ENCODE peak calls at places on chromosomes 16 and 17, in seven cellular contexts. T is amniotic stem cell, Y is T-helper 2 cell, M is small intestine, W is EL, Q is AG08395, B is nephron progenitor cell. J is an unnamed sample.
A peak's percentile ranks its signal among the peaks of the same experiment; 100 is the strongest.

GRCh38 chr17:56866496-56866895 is 32.5 kb downstream of the DGKE start:
- DNase-seq in T (no peak), Y (no peak), M (peak; percentile 51), W (no peak), Q (no peak), B (peak; percentile 8), J (no peak)

GRCh38 chr17:45342871-45343526 is 26.2 kb upstream of the MAP3K14 start:
- DNase-seq in T (no peak), Y (no peak), M (no peak), W (no peak), Q (no peak), B (no peak), J (no peak)

GRCh38 chr17:57289613-57290012 is 33.3 kb downstream of the MSI2 start:
- DNase-seq in T (no peak), Y (no peak), M (no peak), W (no peak), Q (no peak), B (no peak), J (no peak)

GRCh38 chr16:69745959-69746358 is 8.8 kb downstream of the NOB1 start:
- DNase-seq in T (no peak), Y (no peak), M (no peak), W (no peak), Q (no peak), B (no peak), J (no peak)

GRCh38 chr16:72992142-72992601 is 55.8 kb downstream of the ZFHX3 start:
- DNase-seq in T (no peak), Y (no peak), M (no peak), W (no peak), Q (no peak), B (peak; percentile 54), J (peak; percentile 39)

GRCh38 chr16:21145738-21146137 is 4.9 kb downstream of the DNAH3 start:
- DNase-seq in T (no peak), Y (no peak), M (no peak), W (no peak), Q (no peak), B (no peak), J (no peak)

GRCh38 chr16:87647431-87648185 is 45.3 kb downstream of the JPH3 start:
- DNase-seq in T (no peak), Y (no peak), M (no peak), W (no peak), Q (no peak), B (peak; percentile 48), J (no peak)

GRCh38 chr16:56518435-56518834 is 1.4 kb downstream of the BBS2 start:
- DNase-seq in T (no peak), Y (no peak), M (peak; percentile 17), W (peak; percentile 32), Q (no peak), B (no peak), J (peak; percentile 12)

GRCh38 chr17:72135546-72136325 is 14.9 kb downstream of the SOX9 start:
- DNase-seq in T (no peak), Y (no peak), M (no peak), W (no peak), Q (no peak), B (no peak), J (no peak)

GRCh38 chr16:2530629-2531318 is 434 bp downstream of the CEMP1 start:
- DNase-seq in T (no peak), Y (no peak), M (no peak), W (no peak), Q (no peak), B (no peak), J (no peak)

GRCh38 chr17:31522284-31522931 is 130.9 kb downstream of the RAB11FIP4 start:
- DNase-seq in T (no peak), Y (no peak), M (no peak), W (no peak), Q (no peak), B (no peak), J (no peak)

GRCh38 chr17:67152824-67153223 is 92.2 kb downstream of the HELZ start:
- DNase-seq in T (no peak), Y (no peak), M (no peak), W (no peak), Q (no peak), B (no peak), J (no peak)

GRCh38 chr16:14600164-14600563 is 29.9 kb downstream of the PARN start:
- DNase-seq in T (no peak), Y (no peak), M (peak; percentile 12), W (peak; percentile 23), Q (peak; percentile 35), B (no peak), J (peak; percentile 44)

GRCh38 chr16:21684199-21684598 is 20.4 kb downstream of the OTOA start:
- DNase-seq in T (no peak), Y (no peak), M (peak; percentile 20), W (no peak), Q (no peak), B (no peak), J (no peak)

GRCh38 chr17:72401883-72402726 is 281.3 kb downstream of the SOX9 start:
- DNase-seq in T (no peak), Y (no peak), M (no peak), W (no peak), Q (no peak), B (no peak), J (no peak)

GRCh38 chr17:65902165-65902564 is 289.8 kb downstream of the CEP112 start:
- DNase-seq in T (no peak), Y (no peak), M (no peak), W (no peak), Q (no peak), B (no peak), J (no peak)

GRCh38 chr16:70695351-70696070 is 9.7 kb upstream of the MTSS2 start:
- DNase-seq in T (no peak), Y (no peak), M (peak; percentile 78), W (peak; percentile 67), Q (no peak), B (no peak), J (no peak)

GRCh38 chr17:15926039-15926740 is 18.7 kb upstream of the ADORA2B start:
- DNase-seq in T (no peak), Y (no peak), M (no peak), W (no peak), Q (no peak), B (no peak), J (no peak)

GRCh38 chr16:1712791-1713261 is 6.8 kb downstream of the MAPK8IP3 start:
- DNase-seq in T (no peak), Y (no peak), M (no peak), W (no peak), Q (peak; percentile 35), B (no peak), J (peak; percentile 63)

GRCh38 chr17:4475463-4475862 is 23.2 kb upstream of the SPNS2 start:
- DNase-seq in T (no peak), Y (no peak), M (no peak), W (no peak), Q (no peak), B (no peak), J (no peak)

GRCh38 chr17:49694847-49695697 is 12.7 kb downstream of the SLC35B1 start:
- DNase-seq in T (no peak), Y (peak; percentile 44), M (peak; percentile 31), W (peak; percentile 28), Q (peak; percentile 54), B (peak; percentile 76), J (peak; percentile 48)

GRCh38 chr16:57966133-57966805 is 4.7 kb downstream of the CNGB1 start:
- DNase-seq in T (no peak), Y (no peak), M (no peak), W (no peak), Q (no peak), B (no peak), J (peak; percentile 65)

GRCh38 chr16:53821487-53821886 is 117.5 kb downstream of the FTO start:
- DNase-seq in T (no peak), Y (no peak), M (no peak), W (peak; percentile 70), Q (peak; percentile 13), B (no peak), J (no peak)

GRCh38 chr17:17816240-17816814 is 20.5 kb downstream of the SREBF1 start:
- DNase-seq in T (no peak), Y (no peak), M (no peak), W (no peak), Q (no peak), B (no peak), J (no peak)

GRCh38 chr17:19363460-19364035 is 1.0 kb upstream of the B9D1 start:
- DNase-seq in T (no peak), Y (no peak), M (no peak), W (no peak), Q (no peak), B (no peak), J (no peak)

GRCh38 chr16:15031179-15031578 is 24.7 kb downstream of the NTAN1 start:
- DNase-seq in T (no peak), Y (peak; percentile 27), M (no peak), W (no peak), Q (no peak), B (no peak), J (no peak)

GRCh38 chr17:81523139-81524062 is 4.8 kb upstream of the FSCN2 start:
- DNase-seq in T (no peak), Y (no peak), M (no peak), W (no peak), Q (peak; percentile 75), B (peak; percentile 85), J (peak; percentile 78)

GRCh38 chr17:61221597-61222471 is 177.8 kb upstream of the TBX2 start:
- DNase-seq in T (no peak), Y (no peak), M (no peak), W (peak; percentile 13), Q (no peak), B (no peak), J (peak; percentile 53)

GRCh38 chr17:3877220-3877619 is 15.6 kb downstream of the CAMKK1 start:
- DNase-seq in T (no peak), Y (no peak), M (no peak), W (no peak), Q (no peak), B (no peak), J (no peak)

GRCh38 chr16:85462405-85463227 is 150.5 kb upstream of the GSE1 start:
- DNase-seq in T (no peak), Y (no peak), M (peak; percentile 40), W (peak; percentile 8), Q (peak; percentile 47), B (peak; percentile 74), J (peak; percentile 61)

GRCh38 chr17:28174352-28175046 is 132.0 kb downstream of the NLK start:
- DNase-seq in T (no peak), Y (peak; percentile 22), M (peak; percentile 9), W (peak; percentile 24), Q (no peak), B (no peak), J (no peak)

GRCh38 chr17:82648761-82649474 is 674 bp upstream of the WDR45B start:
- DNase-seq in T (no peak), Y (peak; percentile 33), M (no peak), W (peak; percentile 34), Q (peak; percentile 66), B (peak; percentile 68), J (no peak)

GRCh38 chr16:1543085-1543896 is 9.8 kb downstream of the TMEM204 start:
- DNase-seq in T (peak; percentile 47), Y (no peak), M (peak; percentile 31), W (peak; percentile 79), Q (peak; percentile 80), B (peak; percentile 61), J (peak; percentile 44)

GRCh38 chr17:60618080-60618479 is 18.1 kb downstream of the PPM1D start:
- DNase-seq in T (no peak), Y (no peak), M (no peak), W (no peak), Q (no peak), B (no peak), J (no peak)

GRCh38 chr17:76268015-76268749 is 3.0 kb downstream of the UBALD2 start:
- DNase-seq in T (no peak), Y (peak; percentile 74), M (peak; percentile 78), W (peak; percentile 58), Q (peak; percentile 77), B (no peak), J (peak; percentile 67)

GRCh38 chr16:17275076-17275732 is 195.6 kb downstream of the XYLT1 start:
- DNase-seq in T (no peak), Y (no peak), M (peak; percentile 100), W (no peak), Q (no peak), B (no peak), J (no peak)